ENCODE peak calls at places on chromosomes 3 and 15, in five cellular contexts. U is neural progenitor cell, E is heart left ventricle, P is PC-3, X is A549. O is an unnamed sample.

GRCh38 chr3:183381179-183381578 is 47.2 kb downstream of the MCF2L2 start:
- DNase-seq in P (peak; percentile 80), U (no peak), X (no peak), E (no peak), O (no peak)

GRCh38 chr3:192408007-192408655 is 319.2 kb downstream of the FGF12 start:
- DNase-seq in U (peak; percentile 73), X (no peak), E (peak; percentile 43), P (no peak), O (no peak)

GRCh38 chr3:188170461-188171459 is 16.8 kb downstream of the LPP start:
- DNase-seq in E (no peak), P (peak; percentile 77), X (peak; percentile 53), U (no peak), O (peak; percentile 51)

GRCh38 chr3:184965639-184966430 is 153.9 kb downstream of the VPS8 start:
- DNase-seq in U (peak; percentile 8), X (no peak), E (no peak), P (no peak), O (no peak)

GRCh38 chr3:25335429-25335828 is 92.6 kb upstream of the RARB start:
- DNase-seq in U (no peak), X (no peak), E (no peak), P (no peak), O (no peak)

GRCh38 chr15:23440596-23440995 is 6.4 kb downstream of the GOLGA6L2 start:
- DNase-seq in X (no peak), E (no peak), P (no peak), U (no peak), O (no peak)

GRCh38 chr3:43296565-43296964 is 10.2 kb downstream of the SNRK start:
- DNase-seq in P (peak; percentile 28), X (no peak), E (peak; percentile 41), U (no peak), O (no peak)

GRCh38 chr15:81101894-81102815 is 31.9 kb upstream of the CFAP161 start:
- DNase-seq in X (no peak), U (no peak), P (no peak), E (no peak), O (no peak)

GRCh38 chr3:29067014-29067413 is 213.9 kb upstream of the RBMS3 start:
- DNase-seq in X (peak; percentile 14), U (no peak), P (peak; percentile 59), E (no peak), O (no peak)

GRCh38 chr3:37291275-37291700 is 116.9 kb upstream of the LRRFIP2 start:
- DNase-seq in P (peak; percentile 45), E (no peak), X (peak; percentile 57), U (no peak), O (no peak)

GRCh38 chr3:99544819-99545281 is 93.5 kb upstream of the COL8A1 start:
- DNase-seq in X (no peak), P (no peak), E (peak; percentile 24), U (no peak), O (no peak)

GRCh38 chr15:30872341-30872748 is 31.4 kb upstream of the FAN1 start:
- DNase-seq in E (no peak), U (no peak), P (peak; percentile 77), X (no peak), O (no peak)

GRCh38 chr3:161355508-161355907 is 15.8 kb downstream of the SPTSSB start:
- DNase-seq in X (no peak), E (no peak), P (no peak), U (no peak), O (no peak)

GRCh38 chr3:53815651-53816050 is 30.6 kb downstream of the CHDH start:
- DNase-seq in U (no peak), X (no peak), E (no peak), P (no peak), O (no peak)

GRCh38 chr15:42707873-42708544 is 28.9 kb downstream of the CDAN1 start:
- DNase-seq in E (no peak), U (no peak), P (peak; percentile 26), X (peak; percentile 3), O (no peak)

GRCh38 chr3:47425959-47426358 is 45.1 kb downstream of the PTPN23 start:
- DNase-seq in P (no peak), U (no peak), E (no peak), X (no peak), O (no peak)

DNA sequence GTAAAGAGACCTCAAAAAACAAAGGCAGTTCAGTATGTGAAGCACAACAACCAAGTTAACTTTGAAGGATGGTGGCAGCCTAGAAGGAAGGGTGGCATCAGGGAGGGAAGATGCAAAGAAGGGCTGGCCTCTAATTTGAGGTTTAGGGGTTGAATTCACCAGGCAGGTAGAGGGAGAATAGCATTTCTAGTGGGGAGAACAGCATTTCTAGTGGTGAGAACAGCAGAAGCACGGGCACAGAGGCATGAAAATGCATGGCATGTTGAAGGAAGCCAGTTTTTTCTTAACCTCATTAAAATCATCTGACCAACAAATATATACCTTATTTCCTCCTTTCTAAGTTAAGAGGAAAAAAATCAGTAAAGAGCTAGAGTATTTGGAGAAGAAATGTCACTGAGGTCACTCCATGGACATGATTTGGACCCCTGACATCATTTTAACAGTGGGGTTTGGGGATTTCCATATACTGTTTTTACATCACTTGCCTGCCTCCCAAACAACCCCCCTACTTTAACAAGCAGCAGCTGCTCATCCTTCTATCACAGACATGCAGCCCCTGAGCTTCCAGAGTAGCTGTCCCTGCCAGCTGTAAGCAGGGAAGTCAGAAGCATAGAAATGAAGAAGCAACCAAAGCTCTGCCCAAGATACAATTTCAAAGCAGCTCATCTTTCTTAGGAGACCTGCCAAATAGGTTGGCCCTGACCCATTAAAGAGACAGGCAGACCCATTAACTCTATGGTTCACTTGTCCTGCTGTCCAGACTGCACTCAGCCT is 2.4 kb upstream of the POPDC2 start:
- DNase-seq in X (no peak), P (peak; percentile 70), E (no peak), U (no peak), O (no peak)
- TF ChIP-seq CTCF in X (no peak), P (peak; percentile 30), E (no peak), U (no peak), O (no peak)

DNA sequence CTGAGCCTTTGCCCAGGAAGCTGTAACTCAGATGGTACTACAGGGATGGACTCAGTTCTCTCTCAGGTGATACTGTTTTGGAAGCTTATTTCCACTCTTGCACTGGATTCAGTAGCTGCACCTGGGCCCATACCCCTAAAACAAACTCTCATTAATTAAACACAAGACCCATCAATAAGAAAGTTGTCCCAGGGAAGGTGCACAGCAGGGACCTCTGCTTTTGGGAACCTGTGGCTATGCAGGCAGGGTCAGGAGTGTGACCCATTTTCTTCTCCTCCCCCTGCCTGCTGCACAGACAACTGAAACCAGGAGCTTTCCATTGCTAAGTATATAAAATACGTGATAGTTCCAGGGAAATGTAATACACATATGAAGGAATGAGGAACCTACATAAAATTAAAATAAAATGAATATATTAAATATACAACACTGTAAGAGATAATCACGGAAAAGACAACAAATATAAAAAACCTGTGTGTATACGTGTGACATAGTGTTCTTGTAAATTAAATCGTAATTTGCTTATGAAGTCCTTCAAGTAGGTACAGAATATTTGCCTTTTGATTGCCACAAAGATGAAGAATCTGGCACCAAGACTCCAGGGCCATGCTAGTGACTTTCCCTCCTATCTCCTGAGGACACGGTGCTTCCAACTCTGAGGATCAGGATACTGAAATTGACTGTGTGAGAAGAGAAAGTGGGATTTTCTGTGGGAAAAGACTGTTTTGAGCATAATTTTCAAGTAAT is 101.6 kb upstream of the GOLGA6L6 start:
- DNase-seq in E (no peak), X (no peak), U (no peak), P (no peak), O (no peak)
- H3K9me3 ChIP-seq in E (no peaks in the 10 kb centered on the region), X (peaks cover 18% of the 10 kb centered on the region), U (peaks cover 61% of the 10 kb centered on the region), P (peaks cover 5% of the 10 kb centered on the region), O (peaks cover 3% of the 10 kb centered on the region)

GRCh38 chr3:149003653-149004305 is 12.4 kb downstream of the GYG1 start:
- DNase-seq in E (no peak), X (no peak), P (peak; percentile 85), U (no peak), O (no peak)
- H3K4me3 ChIP-seq in E (no peak overlapping the region), X (no peak overlapping the region), P (no peak overlapping the region), U (no peak overlapping the region), O (no peak overlapping the region)

DNA sequence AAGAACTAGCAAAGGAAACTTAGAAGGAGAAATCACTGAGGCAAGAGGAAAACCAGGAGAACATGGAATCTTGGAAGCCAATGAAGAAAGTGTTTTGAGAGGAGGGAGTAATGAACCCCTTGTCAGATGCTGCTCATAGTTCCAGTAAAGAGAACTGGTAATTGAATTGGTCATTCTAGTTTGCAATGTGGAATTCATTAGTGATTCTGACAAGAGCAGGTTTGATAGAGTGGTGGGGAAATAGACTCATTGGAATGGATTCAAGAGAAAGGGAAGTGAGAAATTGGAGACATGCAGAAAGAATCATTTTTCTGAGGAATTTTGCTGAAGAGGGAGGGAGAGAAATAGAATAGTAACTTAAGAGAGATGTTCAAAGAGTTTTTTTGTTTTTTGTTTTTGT is 21.0 kb downstream of the GLCE start:
- DNase-seq in X (no peak), E (no peak), U (no peak), P (no peak), O (no peak)
- TF ChIP-seq CTCF in X (no peak), E (no peak), U (no peak), P (no peak), O (no peak)

GRCh38 chr15:25176991-25177954 is 222.5 kb downstream of the SNRPN start:
- DNase-seq in E (no peak), U (no peak), X (no peak), P (no peak), O (no peak)
- H3K9me3 ChIP-seq in E (peaks cover 37% of the 10 kb centered on the region), U (no peaks in the 10 kb centered on the region), X (no peaks in the 10 kb centered on the region), P (peaks cover 5% of the 10 kb centered on the region), O (peaks cover 67% of the 10 kb centered on the region)

O was measured in Caco-2.